ENCODE peak calls at places on chromosome X, in ten cellular contexts. G, S, F, V, M, D, Z, O, Y and E are unnamed samples.

GRCh38 chrX:136752796-136753195 is 27.9 kb downstream of the ARHGEF6 start:
- DNase-seq in V (no peak), G (peak; percentile 42), D (no peak), M (no peak), Y (no peak), F (no peak), S (no peak), Z (no peak), O (no peak), E (no peak)

GRCh38 chrX:68550193-68550592 is 51.3 kb downstream of the YIPF6 start:
- DNase-seq in F (no peak), M (no peak), O (no peak), D (no peak), Z (no peak), Y (no peak), S (no peak), V (no peak), G (no peak), E (no peak)

GRCh38 chrX:65073233-65073632 is 97.0 kb upstream of the ZC4H2 start:
- DNase-seq in Z (no peak), S (no peak), M (no peak), V (no peak), O (no peak), D (no peak), Y (no peak), F (no peak), G (no peak), E (no peak)

GRCh38 chrX:120262781-120263719 is 12.4 kb downstream of the ZBTB33 start:
- DNase-seq in D (no peak), S (no peak), Z (no peak), G (no peak), V (no peak), Y (no peak), O (no peak), F (peak; percentile 27), M (no peak), E (no peak)

GRCh38 chrX:139762400-139763183 is 54.6 kb upstream of the MCF2 start:
- DNase-seq in D (no peak), V (no peak), M (no peak), G (no peak), Z (no peak), Y (no peak), S (no peak), O (no peak), F (no peak), E (no peak)

GRCh38 chrX:72030431-72030830 is 101.3 kb downstream of the RTL5 start:
- DNase-seq in S (no peak), O (no peak), Y (no peak), F (no peak), Z (no peak), G (no peak), M (peak; percentile 1), V (no peak), D (no peak), E (no peak)

GRCh38 chrX:133375558-133376340 is 39.5 kb downstream of the GPC4 start:
- DNase-seq in Z (no peak), D (no peak), S (no peak), O (peak; percentile 27), G (no peak), Y (no peak), F (peak; percentile 38), V (no peak), M (no peak), E (no peak)

GRCh38 chrX:110568396-110568795 is 209.7 kb downstream of the RTL9 start:
- DNase-seq in Y (no peak), S (no peak), F (peak; percentile 69), Z (no peak), M (no peak), G (no peak), V (no peak), D (no peak), O (no peak), E (no peak)

GRCh38 chrX:44267116-44267515 is 76.4 kb downstream of the EFHC2 start:
- DNase-seq in Z (no peak), D (no peak), V (no peak), Y (no peak), O (no peak), M (no peak), F (peak; percentile 53), G (no peak), S (no peak), E (no peak)

GRCh38 chrX:51459125-51459524 is 37.3 kb downstream of the NUDT11 start:
- DNase-seq in Z (no peak), O (no peak), M (no peak), V (no peak), F (peak; percentile 5), D (peak; percentile 28), G (peak; percentile 32), S (no peak), Y (no peak), E (no peak)

GRCh38 chrX:70359458-70359857 is 63.7 kb upstream of the GDPD2 start:
- DNase-seq in Y (no peak), S (no peak), D (no peak), F (no peak), V (no peak), O (no peak), G (no peak), M (no peak), Z (no peak), E (no peak)

GRCh38 chrX:667360-667759 is 36.8 kb downstream of the SHOX start:
- DNase-seq in D (no peak), M (no peak), Y (no peak), F (no peak), G (no peak), V (no peak), O (no peak), S (no peak), Z (no peak), E (no peak)

GRCh38 chrX:24426340-24426913 is 38.7 kb upstream of the PDK3 start:
- DNase-seq in F (peak; percentile 9), G (no peak), Y (no peak), Z (no peak), S (no peak), M (no peak), O (no peak), D (no peak), V (no peak), E (no peak)

GRCh38 chrX:2584216-2584615 is 83.4 kb upstream of the DHRSX start:
- DNase-seq in D (no peak), Z (no peak), V (no peak), Y (no peak), G (no peak), O (no peak), F (no peak), M (no peak), S (no peak), E (no peak)

GRCh38 chrX:39397561-39398200 is 596.4 kb downstream of the MID1IP1 start:
- DNase-seq in O (no peak), S (no peak), V (no peak), F (no peak), D (no peak), Z (no peak), G (no peak), M (no peak), Y (no peak), E (no peak)

GRCh38 chrX:150768132-150768485 is 74.9 kb downstream of the MTMR1 start:
- DNase-seq in F (no peak), V (no peak), Z (no peak), D (no peak), M (peak; percentile 79), Y (no peak), S (no peak), G (no peak), O (no peak), E (no peak)

GRCh38 chrX:67780694-67781109 is 236.9 kb downstream of the AR start:
- DNase-seq in F (peak; percentile 87), Z (peak; percentile 90), O (no peak), G (peak; percentile 41), Y (peak; percentile 29), S (no peak), V (no peak), D (peak; percentile 9), M (peak; percentile 89), E (no peak)

GRCh38 chrX:48540015-48540350 is 469 bp downstream of the TBC1D25 start:
- DNase-seq in V (peak; percentile 48), D (peak; percentile 63), Y (no peak), Z (no peak), F (peak; percentile 66), S (peak; percentile 42), G (no peak), M (peak; percentile 87), O (no peak), E (peak; percentile 62)

GRCh38 chrX:135596495-135596894 is 76.0 kb downstream of the INTS6L start:
- DNase-seq in S (peak; percentile 44), Z (peak; percentile 27), F (peak; percentile 16), Y (no peak), D (peak; percentile 55), O (no peak), G (peak; percentile 54), V (peak; percentile 3), M (no peak), E (peak; percentile 5)

GRCh38 chrX:124194209-124194608 is 138.3 kb upstream of the TEX13D start:
- DNase-seq in M (no peak), O (no peak), Y (no peak), D (no peak), F (peak; percentile 5), V (no peak), S (no peak), Z (no peak), G (no peak), E (no peak)

GRCh38 chrX:77788050-77788449 is 2.0 kb upstream of the ATRX start:
- DNase-seq in O (no peak), Z (no peak), Y (no peak), D (peak; percentile 22), S (no peak), V (no peak), F (no peak), M (no peak), G (peak; percentile 88), E (no peak)

GRCh38 chrX:68631331-68631730 is 16.1 kb upstream of the STARD8 start:
- DNase-seq in V (no peak), D (no peak), F (no peak), O (no peak), M (no peak), Z (no peak), S (no peak), G (no peak), Y (no peak), E (no peak)

GRCh38 chrX:16592194-16592770 is 57.7 kb upstream of the S100G start:
- DNase-seq in D (no peak), S (no peak), O (no peak), V (no peak), G (no peak), M (no peak), Y (no peak), F (no peak), Z (no peak), E (no peak)

GRCh38 chrX:20067709-20068315 is 48.9 kb downstream of the MAP7D2 start:
- DNase-seq in F (peak; percentile 93), D (no peak), Y (peak; percentile 69), Z (peak; percentile 77), O (no peak), V (no peak), S (no peak), M (peak; percentile 93), G (peak; percentile 51), E (no peak)

GRCh38 chrX:79366888-79367749 is at the start of gene ITM2A:
- DNase-seq in O (peak; percentile 17), F (peak; percentile 1), Y (peak; percentile 53), D (peak; percentile 78), G (no peak), Z (peak; percentile 52), M (peak; percentile 87), V (peak; percentile 57), S (peak; percentile 58), E (no peak)

GRCh38 chrX:71103110-71103983 is 3.2 kb downstream of the CXorf65 start:
- DNase-seq in D (peak; percentile 80), F (no peak), Y (no peak), V (peak; percentile 58), Z (peak; percentile 28), G (no peak), O (no peak), S (peak; percentile 64), M (no peak), E (peak; percentile 69)

GRCh38 chrX:1535241-1536041 is 1.5 kb downstream of the P2RY8 start:
- DNase-seq in G (no peak), D (peak; percentile 82), V (peak; percentile 28), F (no peak), S (peak; percentile 46), O (no peak), Z (no peak), M (peak; percentile 81), Y (no peak), E (no peak)

GRCh38 chrX:138011461-138011860 is 445.5 kb downstream of the ZIC3 start:
- DNase-seq in D (no peak), Y (no peak), V (no peak), S (no peak), Z (no peak), O (no peak), G (no peak), F (no peak), M (no peak), E (no peak)